ENCODE peak calls at places on chromosome 16, in six cellular contexts. One of them, this sample, is unnamed.

GRCh38 chr16:88347656-88348376 is 34.9 kb upstream of the ZNF469 start:
- DNase-seq in HCEC 1CT: no peak
- DNase-seq in T-helper 17 cell: no peak
- DNase-seq in A673: no peak
- DNase-seq in left cardiac atrium: peak
- DNase-seq in RWPE2: peak
- DNase-seq in this sample: no peak

GRCh38 chr16:11004351-11004750 is 60.0 kb downstream of the CLEC16A start:
- DNase-seq in RWPE2: no peak
- DNase-seq in left cardiac atrium: no peak
- DNase-seq in A673: no peak
- DNase-seq in T-helper 17 cell: no peak
- DNase-seq in HCEC 1CT: peak
- DNase-seq in this sample: no peak

GRCh38 chr16:11252482-11252931 is 3.5 kb downstream of the SOCS1 start:
- DNase-seq in HCEC 1CT: no peak
- DNase-seq in left cardiac atrium: no peak
- DNase-seq in RWPE2: no peak
- DNase-seq in T-helper 17 cell: no peak
- DNase-seq in A673: no peak
- DNase-seq in this sample: no peak

GRCh38 chr16:87874639-87875472 is 5.5 kb upstream of the SLC7A5 start:
- DNase-seq in HCEC 1CT: no peak
- DNase-seq in left cardiac atrium: no peak
- DNase-seq in A673: peak
- DNase-seq in T-helper 17 cell: no peak
- DNase-seq in RWPE2: no peak
- DNase-seq in this sample: no peak

GRCh38 chr16:53770641-53771040 is 66.7 kb downstream of the FTO start:
- DNase-seq in left cardiac atrium: no peak
- DNase-seq in A673: no peak
- DNase-seq in HCEC 1CT: no peak
- DNase-seq in T-helper 17 cell: no peak
- DNase-seq in RWPE2: no peak
- DNase-seq in this sample: no peak

GRCh38 chr16:12559714-12560113 is 244.0 kb downstream of the CPPED1 start:
- DNase-seq in A673: no peak
- DNase-seq in T-helper 17 cell: no peak
- DNase-seq in HCEC 1CT: peak
- DNase-seq in RWPE2: no peak
- DNase-seq in left cardiac atrium: no peak
- DNase-seq in this sample: no peak

GRCh38 chr16:65305588-65305987 is 183.7 kb upstream of the CDH11 start:
- DNase-seq in HCEC 1CT: no peak
- DNase-seq in RWPE2: no peak
- DNase-seq in T-helper 17 cell: no peak
- DNase-seq in A673: peak
- DNase-seq in left cardiac atrium: no peak
- DNase-seq in this sample: no peak

GRCh38 chr16:7919782-7920181 is 587.1 kb downstream of the RBFOX1 start:
- DNase-seq in RWPE2: no peak
- DNase-seq in A673: no peak
- DNase-seq in T-helper 17 cell: no peak
- DNase-seq in HCEC 1CT: no peak
- DNase-seq in left cardiac atrium: no peak
- DNase-seq in this sample: no peak

GRCh38 chr16:4404247-4404966 is 12.0 kb downstream of the CORO7 start:
- DNase-seq in A673: peak
- DNase-seq in RWPE2: no peak
- DNase-seq in HCEC 1CT: peak
- DNase-seq in left cardiac atrium: peak
- DNase-seq in T-helper 17 cell: no peak
- DNase-seq in this sample: no peak

GRCh38 chr16:9499921-9500593 is 408.6 kb downstream of the HAPSTR1 start:
- DNase-seq in HCEC 1CT: no peak
- DNase-seq in RWPE2: no peak
- DNase-seq in left cardiac atrium: peak
- DNase-seq in A673: peak
- DNase-seq in T-helper 17 cell: no peak
- DNase-seq in this sample: no peak

GRCh38 chr16:55221836-55222235 is 102.2 kb upstream of the IRX6 start:
- DNase-seq in T-helper 17 cell: no peak
- DNase-seq in A673: no peak
- DNase-seq in HCEC 1CT: no peak
- DNase-seq in left cardiac atrium: no peak
- DNase-seq in RWPE2: no peak
- DNase-seq in this sample: no peak

GRCh38 chr16:72961115-72961832 is 86.7 kb downstream of the ZFHX3 start:
- DNase-seq in T-helper 17 cell: no peak
- DNase-seq in left cardiac atrium: no peak
- DNase-seq in A673: peak
- DNase-seq in RWPE2: no peak
- DNase-seq in HCEC 1CT: no peak
- DNase-seq in this sample: peak

GRCh38 chr16:20938426-20938825 is 37.9 kb downstream of the LYRM1 start:
- DNase-seq in T-helper 17 cell: no peak
- DNase-seq in HCEC 1CT: peak
- DNase-seq in A673: no peak
- DNase-seq in RWPE2: no peak
- DNase-seq in left cardiac atrium: no peak
- DNase-seq in this sample: no peak

GRCh38 chr16:84286568-84287220 is 8.0 kb upstream of the WFDC1 start:
- DNase-seq in A673: no peak
- DNase-seq in RWPE2: no peak
- DNase-seq in T-helper 17 cell: no peak
- DNase-seq in left cardiac atrium: peak
- DNase-seq in HCEC 1CT: no peak
- DNase-seq in this sample: no peak

GRCh38 chr16:47778106-47778803 is 317.1 kb downstream of the PHKB start:
- DNase-seq in T-helper 17 cell: no peak
- DNase-seq in HCEC 1CT: no peak
- DNase-seq in A673: no peak
- DNase-seq in RWPE2: no peak
- DNase-seq in left cardiac atrium: no peak
- DNase-seq in this sample: no peak

GRCh38 chr16:11045846-11046245 is 101.5 kb downstream of the CLEC16A start:
- DNase-seq in HCEC 1CT: peak
- DNase-seq in A673: no peak
- DNase-seq in T-helper 17 cell: no peak
- DNase-seq in RWPE2: no peak
- DNase-seq in left cardiac atrium: no peak
- DNase-seq in this sample: no peak

GRCh38 chr16:56419740-56420548 is 5.4 kb downstream of the AMFR start:
- DNase-seq in T-helper 17 cell: no peak
- DNase-seq in A673: no peak
- DNase-seq in left cardiac atrium: no peak
- DNase-seq in HCEC 1CT: no peak
- DNase-seq in RWPE2: no peak
- DNase-seq in this sample: no peak

GRCh38 chr16:71421911-71422310 is 19.9 kb downstream of the TLE7 start:
- DNase-seq in A673: no peak
- DNase-seq in HCEC 1CT: peak
- DNase-seq in left cardiac atrium: no peak
- DNase-seq in RWPE2: no peak
- DNase-seq in T-helper 17 cell: no peak
- DNase-seq in this sample: no peak

GRCh38 chr16:86609661-86610060 is 31.3 kb downstream of the FOXL1 start:
- DNase-seq in HCEC 1CT: no peak
- DNase-seq in left cardiac atrium: no peak
- DNase-seq in T-helper 17 cell: no peak
- DNase-seq in RWPE2: no peak
- DNase-seq in A673: no peak
- DNase-seq in this sample: no peak

GRCh38 chr16:4433914-4434787 is 8.5 kb downstream of the DNAJA3 start:
- DNase-seq in HCEC 1CT: no peak
- DNase-seq in RWPE2: no peak
- DNase-seq in T-helper 17 cell: no peak
- DNase-seq in A673: no peak
- DNase-seq in left cardiac atrium: no peak
- DNase-seq in this sample: no peak

GRCh38 chr16:89531821-89532526 is 23.8 kb downstream of the SPG7 start:
- DNase-seq in RWPE2: no peak
- DNase-seq in left cardiac atrium: no peak
- DNase-seq in A673: no peak
- DNase-seq in T-helper 17 cell: no peak
- DNase-seq in HCEC 1CT: no peak
- DNase-seq in this sample: no peak

GRCh38 chr16:10048850-10049249 is 133.4 kb downstream of the GRIN2A start:
- DNase-seq in A673: no peak
- DNase-seq in left cardiac atrium: no peak
- DNase-seq in RWPE2: no peak
- DNase-seq in T-helper 17 cell: no peak
- DNase-seq in HCEC 1CT: no peak
- DNase-seq in this sample: no peak

GRCh38 chr16:48164907-48165715 is 9.3 kb upstream of the ABCC12 start:
- DNase-seq in T-helper 17 cell: peak
- DNase-seq in A673: peak
- DNase-seq in HCEC 1CT: peak
- DNase-seq in RWPE2: no peak
- DNase-seq in left cardiac atrium: peak
- DNase-seq in this sample: peak

GRCh38 chr16:14668556-14669223 is 25.4 kb downstream of the PLA2G10 start:
- DNase-seq in A673: no peak
- DNase-seq in HCEC 1CT: no peak
- DNase-seq in RWPE2: no peak
- DNase-seq in T-helper 17 cell: no peak
- DNase-seq in left cardiac atrium: no peak
- DNase-seq in this sample: no peak